ENCODE peak calls at places on chromosome 17, in six cellular contexts. A is sigmoid colon; C is activated CD4-positive, alpha-beta T cell treated with anti-CD3 and anti-CD28 coated beads for 48 hours; F is H54; M is effector CD4-positive, alpha-beta T cell; B is activated CD8-positive, alpha-beta memory T cell treated with anti-CD3 and anti-CD28 coated beads for 48 hours. J is an unnamed sample.

GRCh38 chr17:19332371-19333131 is 30.0 kb downstream of the B9D1 start:
- DNase-seq in A (peak), C (peak), F (no peak), M (no peak), B (no peak), J (no peak)

GRCh38 chr17:49963626-49964538 is 5.1 kb upstream of the DLX4 start:
- DNase-seq in A (no peak), C (no peak), F (no peak), M (no peak), B (no peak), J (no peak)

GRCh38 chr17:36640836-36641235 is 39.5 kb downstream of the MRM1 start:
- DNase-seq in A (no peak), C (no peak), F (no peak), M (no peak), B (no peak), J (no peak)

GRCh38 chr17:40615295-40615988 is 32.2 kb downstream of the SMARCE1 start:
- DNase-seq in A (no peak), C (no peak), F (peak), M (peak), B (no peak), J (peak)

GRCh38 chr17:30964878-30965277 is 6.0 kb upstream of the RNF135 start:
- DNase-seq in A (no peak), C (no peak), F (no peak), M (no peak), B (no peak), J (no peak)

GRCh38 chr17:82298538-82299421 is 18.6 kb downstream of the CD7 start:
- DNase-seq in A (peak), C (peak), F (no peak), M (no peak), B (no peak), J (no peak)

GRCh38 chr17:32915108-32915700 is 12.7 kb upstream of the TMEM98 start:
- DNase-seq in A (no peak), C (no peak), F (no peak), M (no peak), B (no peak), J (no peak)

GRCh38 chr17:2174471-2175293 is 119.8 kb downstream of the HIC1 start:
- DNase-seq in A (peak), C (no peak), F (no peak), M (no peak), B (no peak), J (no peak)

GRCh38 chr17:41705271-41705991 is 6.7 kb upstream of the GAST start:
- DNase-seq in A (no peak), C (no peak), F (no peak), M (no peak), B (no peak), J (no peak)

GRCh38 chr17:66655861-66656260 is 179.1 kb upstream of the CACNG5 start:
- DNase-seq in A (no peak), C (peak), F (no peak), M (no peak), B (peak), J (no peak)

GRCh38 chr17:2397247-2398171 is 3.4 kb downstream of the MNT start:
- DNase-seq in A (peak), C (no peak), F (no peak), M (no peak), B (no peak), J (no peak)

GRCh38 chr17:48150602-48151001 is 43.0 kb downstream of the SNX11 start:
- DNase-seq in A (no peak), C (no peak), F (no peak), M (no peak), B (no peak), J (no peak)

GRCh38 chr17:17001874-17002520 is 30.1 kb upstream of the TNFRSF13B start:
- DNase-seq in A (peak), C (peak), F (peak), M (peak), B (peak), J (no peak)

GRCh38 chr17:13306310-13306962 is 288.6 kb upstream of the ELAC2 start:
- DNase-seq in A (no peak), C (peak), F (peak), M (no peak), B (no peak), J (no peak)

GRCh38 chr17:17513626-17514025 is 17.4 kb upstream of the RASD1 start:
- DNase-seq in A (no peak), C (no peak), F (no peak), M (no peak), B (no peak), J (no peak)

GRCh38 chr17:9715503-9716016 is 70.2 kb downstream of the USP43 start:
- DNase-seq in A (no peak), C (no peak), F (no peak), M (no peak), B (no peak), J (no peak)

GRCh38 chr17:27226611-27227234 is 67.2 kb upstream of the WSB1 start:
- DNase-seq in A (no peak), C (no peak), F (no peak), M (no peak), B (no peak), J (no peak)

GRCh38 chr17:31274252-31274651 is 22.8 kb downstream of the OMG start:
- DNase-seq in A (no peak), C (no peak), F (no peak), M (no peak), B (no peak), J (no peak)

GRCh38 chr17:82647593-82648164 is 565 bp downstream of the WDR45B start:
- DNase-seq in A (peak), C (peak), F (peak), M (peak), B (peak), J (no peak)

GRCh38 chr17:10156579-10157488 is 41.6 kb downstream of the GAS7 start:
- DNase-seq in A (peak), C (no peak), F (no peak), M (no peak), B (no peak), J (peak)